ENCODE peak calls at places on chromosomes 2 and 18, in seven cellular contexts. I, Z, N, S, C, G and L are unnamed samples.

GRCh38 chr2:239226677-239227076 is 174.1 kb downstream of the HDAC4 start:
- DNase-seq in N (no peak), I (no peak), C (no peak), S (no peak), G (no peak), Z (no peak), L (no peak)

GRCh38 chr2:127517465-127517864 is 8.8 kb downstream of the IWS1 start:
- DNase-seq in Z (no peak), I (no peak), G (no peak), S (no peak), N (no peak), C (no peak), L (no peak)

GRCh38 chr2:215657844-215658243 is 222.0 kb upstream of the FN1 start:
- DNase-seq in Z (no peak), I (no peak), C (peak), G (peak), N (no peak), S (peak), L (peak)

GRCh38 chr2:97693476-97693875 is 19.9 kb upstream of the ZAP70 start:
- DNase-seq in G (peak), Z (no peak), I (no peak), N (no peak), S (peak), C (no peak), L (no peak)

GRCh38 chr18:13279181-13280065 is 60.9 kb downstream of the LDLRAD4 start:
- DNase-seq in N (no peak), G (no peak), S (no peak), C (no peak), I (no peak), Z (no peak), L (peak)

GRCh38 chr2:229971298-229971790 is 49.0 kb downstream of the FBXO36 start:
- DNase-seq in Z (no peak), C (no peak), S (no peak), I (no peak), N (no peak), G (no peak), L (peak)

GRCh38 chr2:25155401-25155800 is 13.0 kb downstream of the POMC start:
- DNase-seq in N (no peak), G (no peak), Z (no peak), C (no peak), S (no peak), I (no peak), L (no peak)

GRCh38 chr18:62379051-62379450 is 53.9 kb downstream of the TNFRSF11A start:
- DNase-seq in C (no peak), S (no peak), G (no peak), Z (no peak), I (no peak), N (no peak), L (no peak)

GRCh38 chr18:74289946-74290478 is 1.8 kb downstream of the CYB5A start:
- DNase-seq in I (no peak), G (peak), S (no peak), Z (no peak), C (no peak), N (no peak), L (no peak)

GRCh38 chr2:121061633-121062032 is 223.4 kb downstream of the TFCP2L1 start:
- DNase-seq in G (no peak), I (no peak), N (no peak), S (no peak), Z (no peak), C (no peak), L (no peak)

GRCh38 chr2:24237313-24237712 is 62.5 kb downstream of the FAM228A start:
- DNase-seq in C (no peak), N (no peak), Z (no peak), I (no peak), G (no peak), S (no peak), L (no peak)

GRCh38 chr2:218717262-218717661 is 6.6 kb downstream of the TTLL4 start:
- DNase-seq in N (no peak), C (peak), Z (no peak), I (no peak), G (peak), S (peak), L (no peak)

GRCh38 chr2:27154990-27155615 is 6.3 kb downstream of the TCF23 start:
- DNase-seq in G (no peak), Z (no peak), N (no peak), C (no peak), I (no peak), S (no peak), L (no peak)

GRCh38 chr2:18991177-18992168 is 366.9 kb downstream of the OSR1 start:
- DNase-seq in N (no peak), G (peak), Z (no peak), C (peak), S (peak), I (no peak), L (peak)

GRCh38 chr18:28113271-28114023 is 63.5 kb downstream of the CDH2 start:
- DNase-seq in Z (no peak), G (no peak), C (no peak), N (no peak), S (peak), I (no peak), L (no peak)

GRCh38 chr2:107712857-107713256 is 113.8 kb upstream of the RGPD4 start:
- DNase-seq in S (no peak), C (peak), Z (no peak), G (peak), N (no peak), I (no peak), L (no peak)

GRCh38 chr2:106165064-106165463 is 29.0 kb downstream of the UXS1 start:
- DNase-seq in I (no peak), S (no peak), G (peak), Z (peak), N (peak), C (no peak), L (peak)

GRCh38 chr2:188701836-188702235 is 272.3 kb upstream of the COL3A1 start:
- DNase-seq in G (no peak), S (peak), Z (no peak), I (no peak), N (no peak), C (peak), L (no peak)

GRCh38 chr2:204109681-204110080 is 173.1 kb downstream of the ICOS start:
- DNase-seq in C (peak), N (no peak), I (no peak), G (peak), Z (no peak), S (no peak), L (peak)

GRCh38 chr2:28624798-28625701 is 126.6 kb upstream of the PPP1CB start:
- DNase-seq in N (peak), S (peak), C (peak), I (peak), G (no peak), Z (no peak), L (peak)

GRCh38 chr18:40987581-40987980 is 967.5 kb upstream of the PIK3C3 start:
- DNase-seq in G (no peak), C (no peak), S (no peak), I (no peak), N (no peak), Z (no peak), L (peak)

GRCh38 chr18:57748770-57749603 is 54.1 kb downstream of the ATP8B1 start:
- DNase-seq in N (no peak), C (peak), G (peak), S (peak), I (no peak), Z (no peak), L (peak)

GRCh38 chr2:98663521-98664090 is 55.2 kb downstream of the UNC50 start:
- DNase-seq in S (no peak), N (no peak), G (no peak), C (no peak), I (no peak), Z (no peak), L (no peak)

GRCh38 chr2:45627911-45628310 is 16.8 kb upstream of the SRBD1 start:
- DNase-seq in N (no peak), G (no peak), Z (no peak), I (no peak), S (peak), C (peak), L (no peak)

GRCh38 chr2:154551649-154552048 is 146.8 kb upstream of the KCNJ3 start:
- DNase-seq in S (no peak), G (no peak), N (no peak), Z (no peak), C (no peak), I (no peak), L (no peak)

DNA sequence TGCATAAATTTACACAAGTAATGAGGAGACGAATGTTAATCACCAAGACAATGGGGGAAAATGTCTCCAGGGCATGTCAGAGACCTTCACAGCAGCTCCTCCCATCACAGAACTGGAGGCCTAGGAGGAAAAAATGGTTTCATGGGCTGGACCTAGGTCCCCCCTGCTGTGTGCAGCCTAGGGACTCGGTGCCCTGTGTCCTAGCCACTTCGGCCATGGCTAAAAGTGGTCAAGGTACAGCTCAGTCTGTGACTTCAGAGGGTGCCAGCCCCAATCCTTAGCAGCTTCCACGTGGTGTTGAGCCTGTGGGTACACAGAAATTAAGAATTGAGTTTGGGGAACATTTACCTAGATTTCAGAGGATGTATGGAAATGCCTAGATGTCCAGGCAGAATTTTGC is 152.2 kb upstream of the KCNJ3 start:
- DNase-seq in Z (no peak), N (no peak), I (no peak), G (no peak), S (no peak), C (no peak), L (no peak)
- H3K4ac ChIP-seq in Z (no peak), N (no peak), I (no peak), G (no peak), S (no peak), C (no peak), L (no peak)

DNA sequence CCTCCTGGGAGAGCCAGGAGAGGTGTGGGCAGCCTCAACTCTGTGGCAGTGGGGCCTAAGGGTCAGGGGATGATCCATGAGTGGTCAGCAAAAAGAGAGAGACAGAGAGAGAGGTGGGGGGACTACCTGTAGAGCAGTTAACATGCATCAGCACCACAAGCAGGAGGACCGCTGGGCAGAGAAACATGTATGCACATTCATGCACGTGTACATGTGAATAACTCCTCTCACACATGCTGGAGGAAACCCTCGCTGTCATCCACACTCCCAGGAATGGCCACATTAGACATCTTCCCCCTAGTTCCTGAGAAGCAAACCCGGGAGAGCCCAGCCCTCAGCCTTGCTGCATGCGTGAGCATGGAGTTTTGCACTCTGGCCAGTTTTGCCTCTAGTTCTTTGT is 166.1 kb downstream of the SMAD7 start:
- DNase-seq in S (no peak), Z (no peak), C (no peak), N (no peak), I (no peak), G (no peak), L (no peak)
- H3K18ac ChIP-seq in S (no peak), Z (no peak), C (no peak), N (no peak), I (no peak), G (peak), L (no peak)

DNA sequence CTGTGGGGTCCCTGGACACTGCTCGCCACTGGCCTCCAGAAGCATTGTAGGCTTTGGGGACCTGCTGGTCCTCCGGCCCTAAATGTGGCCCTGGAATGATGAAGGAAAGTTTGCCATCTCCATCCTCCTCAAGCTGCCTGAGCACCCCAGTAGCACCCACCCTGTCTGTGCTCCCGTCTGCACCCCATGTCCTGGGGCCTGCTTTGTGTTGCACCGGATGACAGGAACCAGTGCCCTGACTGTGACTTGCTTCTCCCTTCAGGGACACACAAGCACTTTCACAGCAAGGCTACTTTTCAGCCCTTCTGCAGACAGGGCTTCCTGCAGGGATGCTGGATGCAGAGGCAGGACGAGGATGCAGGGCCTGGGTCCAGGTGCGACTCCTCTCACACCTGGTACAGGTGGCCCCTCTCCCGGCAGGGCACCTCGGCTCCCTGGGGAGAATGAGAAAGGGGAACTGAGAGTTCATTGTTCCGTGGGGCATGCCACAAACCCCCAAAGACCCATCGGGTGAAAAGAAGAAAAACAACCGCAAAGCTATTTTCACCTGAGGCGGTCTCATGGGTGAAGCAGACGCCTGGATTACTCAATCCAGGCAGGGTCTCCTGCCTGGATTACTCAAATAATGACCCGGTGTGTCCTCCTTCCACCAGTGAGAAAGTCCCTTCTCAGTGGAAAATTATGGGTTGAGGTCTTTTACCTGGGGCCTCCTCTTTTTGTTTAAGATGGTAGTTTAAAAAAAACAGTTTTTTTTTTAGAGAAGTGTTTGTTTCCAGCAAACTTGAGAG is 74.9 kb downstream of the LONRF2 start:
- DNase-seq in S (no peak), Z (no peak), G (no peak), N (no peak), C (no peak), I (no peak), L (no peak)
- H3K4ac ChIP-seq in S (no peak), Z (no peak), G (no peak), N (no peak), C (no peak), I (no peak), L (no peak)

GRCh38 chr2:241798631-241799521 is 10.1 kb upstream of the NEU4 start:
- DNase-seq in C (no peak), I (no peak), S (no peak), G (no peak), Z (no peak), N (no peak), L (no peak)
- H3K18ac ChIP-seq in C (no peak), I (no peak), S (no peak), G (no peak), Z (peak), N (no peak), L (no peak)

GRCh38 chr18:46696702-46697101 is 39.7 kb upstream of the LOXHD1 start:
- DNase-seq in Z (no peak), S (no peak), G (no peak), C (no peak), N (no peak), I (no peak), L (no peak)
- H3K4ac ChIP-seq in Z (no peak), S (no peak), G (no peak), C (no peak), N (no peak), I (no peak), L (no peak)

GRCh38 chr18:25592804-25593360 is 240.9 kb upstream of the ZNF521 start:
- DNase-seq in G (no peak), I (no peak), C (no peak), N (no peak), S (no peak), Z (no peak), L (no peak)
- H3K18ac ChIP-seq in G (no peak), I (no peak), C (no peak), N (no peak), S (no peak), Z (no peak), L (no peak)

DNA sequence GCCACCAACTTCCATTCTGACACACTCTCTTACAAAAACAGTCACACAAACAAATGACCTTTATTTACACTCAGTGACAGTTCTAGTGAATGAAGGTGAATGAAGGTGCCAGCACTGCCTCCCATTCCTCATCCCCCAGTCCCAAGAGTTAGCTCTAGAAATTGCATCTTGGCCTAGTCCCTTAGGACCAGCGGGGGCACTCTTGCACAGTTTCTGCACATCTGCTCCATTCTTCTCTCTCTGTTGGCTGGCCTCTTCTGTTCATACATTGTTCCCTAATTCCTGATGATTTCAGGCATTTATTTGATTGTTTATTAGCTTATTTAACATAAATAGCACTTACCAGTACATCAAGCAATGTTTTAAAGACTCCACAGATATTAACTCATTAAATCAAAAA is 30.9 kb downstream of the GAREM1 start:
- DNase-seq in N (peak), S (no peak), Z (no peak), C (no peak), I (no peak), G (peak), L (peak)
- H3K4ac ChIP-seq in N (no peak), S (no peak), Z (no peak), C (no peak), I (no peak), G (no peak), L (no peak)

DNA sequence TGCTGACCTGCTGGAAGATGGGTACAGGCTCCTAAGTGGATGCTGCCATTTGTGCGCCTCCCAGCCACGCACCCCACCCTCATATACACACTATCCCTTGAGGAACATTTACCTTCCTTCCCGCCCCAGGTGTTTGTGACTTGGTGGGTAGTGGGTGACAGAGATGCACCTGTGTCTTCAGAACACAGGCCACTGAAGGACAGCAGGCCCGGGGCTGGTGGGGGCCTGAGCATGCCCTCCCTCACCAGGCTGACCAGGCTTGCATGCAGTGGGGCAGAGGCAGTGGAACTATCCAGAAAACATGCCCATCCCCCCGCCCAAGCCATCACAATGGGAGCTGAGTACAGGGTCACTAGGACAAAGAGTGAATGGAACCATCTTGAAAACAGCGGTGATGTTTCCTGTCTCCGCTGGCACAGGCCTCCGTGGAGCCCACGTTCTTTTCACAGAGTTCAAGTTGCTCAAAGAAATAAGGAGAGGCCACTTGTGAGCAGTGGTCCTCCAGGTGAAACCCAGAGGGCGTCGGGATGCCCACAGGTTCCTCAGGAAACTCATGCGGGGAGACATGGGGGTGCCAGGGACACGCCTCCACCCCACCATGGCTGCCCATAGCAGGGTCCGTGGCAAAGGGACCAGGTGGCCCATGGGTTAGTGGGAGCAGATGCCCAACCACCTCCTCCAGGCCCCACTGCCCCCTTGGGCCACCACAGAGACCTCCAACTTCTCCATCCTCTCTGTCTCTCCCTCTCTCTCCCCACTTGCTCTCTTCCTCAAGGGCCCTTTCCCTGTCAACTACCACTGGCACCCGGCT is 90.9 kb downstream of the MALT1 start:
- DNase-seq in S (no peak), N (peak), G (no peak), Z (no peak), I (peak), C (no peak), L (no peak)
- H3K18ac ChIP-seq in S (no peak), N (no peak), G (no peak), Z (peak), I (no peak), C (no peak), L (no peak)

DNA sequence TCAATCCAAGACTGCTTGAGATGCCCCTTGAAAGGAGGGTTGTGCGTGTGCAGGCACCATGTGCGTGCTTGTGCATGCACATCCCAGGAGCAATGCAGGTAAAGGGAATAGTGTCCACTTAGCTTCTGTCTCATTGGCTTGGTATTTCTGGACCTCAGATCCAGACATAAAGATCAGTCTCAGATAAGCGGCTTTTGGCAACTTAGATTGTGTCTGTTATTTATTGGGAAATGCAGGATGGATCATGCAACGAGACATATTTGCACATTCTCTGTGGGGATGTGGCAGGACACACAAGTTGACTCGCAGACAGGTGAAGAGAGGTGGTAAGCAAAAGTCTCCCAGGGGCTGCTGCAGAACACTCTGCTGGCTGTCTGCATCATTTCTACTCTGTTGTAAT is 67.9 kb downstream of the SETBP1 start:
- DNase-seq in N (no peak), C (no peak), G (peak), Z (no peak), S (no peak), I (no peak), L (no peak)
- H3K4ac ChIP-seq in N (no peak), C (no peak), G (no peak), Z (no peak), S (no peak), I (no peak), L (no peak)